ENCODE peak calls at places on chromosomes 16 and 17, in four cellular contexts. One of them, this sample, is unnamed.

GRCh38 chr16:79767597-79768280 is 167.2 kb upstream of the MAF start:
- DNase-seq in GM06990: no peak
- DNase-seq in AG04450: no peak
- DNase-seq in A673: no peak
- DNase-seq in this sample: no peak

GRCh38 chr17:50684288-50684611 is 23.5 kb downstream of the ANKRD40 start:
- DNase-seq in A673: no peak
- DNase-seq in AG04450: no peak
- DNase-seq in GM06990: no peak
- DNase-seq in this sample: no peak

GRCh38 chr16:21639493-21639892 is 12.9 kb downstream of the IGSF6 start:
- DNase-seq in AG04450: no peak
- DNase-seq in GM06990: no peak
- DNase-seq in A673: no peak
- DNase-seq in this sample: no peak

GRCh38 chr17:64449545-64449944 is 630 bp downstream of the MILR1 start:
- DNase-seq in GM06990: no peak
- DNase-seq in A673: no peak
- DNase-seq in AG04450: no peak
- DNase-seq in this sample: no peak

GRCh38 chr16:76639685-76640289 is 362.6 kb downstream of the CNTNAP4 start:
- DNase-seq in GM06990: no peak
- DNase-seq in AG04450: no peak
- DNase-seq in A673: peak
- DNase-seq in this sample: peak

GRCh38 chr17:52841971-52842370 is 683.5 kb upstream of the CA10 start:
- DNase-seq in AG04450: no peak
- DNase-seq in GM06990: no peak
- DNase-seq in A673: no peak
- DNase-seq in this sample: no peak

GRCh38 chr17:11506635-11507034 is 91.6 kb upstream of the DNAH9 start:
- DNase-seq in GM06990: no peak
- DNase-seq in AG04450: no peak
- DNase-seq in A673: peak
- DNase-seq in this sample: no peak

GRCh38 chr16:87723224-87723619 is 42.6 kb downstream of the KLHDC4 start:
- DNase-seq in A673: peak
- DNase-seq in AG04450: peak
- DNase-seq in GM06990: peak
- DNase-seq in this sample: no peak

GRCh38 chr16:2954228-2954627 is 9.8 kb upstream of the KREMEN2 start:
- DNase-seq in A673: no peak
- DNase-seq in AG04450: no peak
- DNase-seq in GM06990: no peak
- DNase-seq in this sample: no peak

GRCh38 chr16:58299757-58300349 is 5.0 kb upstream of the PRSS54 start:
- DNase-seq in GM06990: no peak
- DNase-seq in AG04450: no peak
- DNase-seq in A673: peak
- DNase-seq in this sample: no peak

GRCh38 chr16:69003500-69003899 is 102.0 kb upstream of the HAS3 start:
- DNase-seq in A673: no peak
- DNase-seq in GM06990: no peak
- DNase-seq in AG04450: no peak
- DNase-seq in this sample: no peak

GRCh38 chr16:50731130-50731988 is 10.5 kb upstream of the CYLD start:
- DNase-seq in AG04450: no peak
- DNase-seq in GM06990: no peak
- DNase-seq in A673: no peak
- DNase-seq in this sample: no peak

GRCh38 chr17:81710514-81711308 is 1.4 kb upstream of the SLC25A10 start:
- DNase-seq in A673: no peak
- DNase-seq in AG04450: no peak
- DNase-seq in GM06990: peak
- DNase-seq in this sample: no peak

GRCh38 chr17:82805254-82805653 is 34.6 kb downstream of the ZNF750 start:
- DNase-seq in GM06990: no peak
- DNase-seq in A673: no peak
- DNase-seq in AG04450: no peak
- DNase-seq in this sample: no peak

GRCh38 chr16:17705847-17706246 is 235.1 kb upstream of the XYLT1 start:
- DNase-seq in A673: no peak
- DNase-seq in GM06990: no peak
- DNase-seq in AG04450: no peak
- DNase-seq in this sample: no peak

GRCh38 chr16:30185683-30186421 is 2.5 kb downstream of the CORO1A start:
- DNase-seq in AG04450: no peak
- DNase-seq in A673: no peak
- DNase-seq in GM06990: peak
- DNase-seq in this sample: peak

GRCh38 chr17:7351665-7352558 is at the start of gene KCTD11:
- DNase-seq in AG04450: peak
- DNase-seq in GM06990: peak
- DNase-seq in A673: peak
- DNase-seq in this sample: peak

GRCh38 chr17:82866521-82867214 is 26.8 kb upstream of the ZNF750 start:
- DNase-seq in AG04450: peak
- DNase-seq in A673: no peak
- DNase-seq in GM06990: no peak
- DNase-seq in this sample: no peak

GRCh38 chr17:7835818-7836595 is 2.0 kb downstream of the KDM6B start:
- DNase-seq in A673: peak
- DNase-seq in GM06990: no peak
- DNase-seq in AG04450: no peak
- DNase-seq in this sample: no peak

GRCh38 chr16:50601341-50601740 is 53.1 kb downstream of the NKD1 start:
- DNase-seq in GM06990: no peak
- DNase-seq in A673: no peak
- DNase-seq in AG04450: no peak
- DNase-seq in this sample: no peak

GRCh38 chr17:14304876-14305636 is 4.2 kb downstream of the HS3ST3B1 start:
- DNase-seq in AG04450: no peak
- DNase-seq in GM06990: no peak
- DNase-seq in A673: no peak
- DNase-seq in this sample: no peak

GRCh38 chr16:78684040-78684611 is 584.7 kb downstream of the WWOX start:
- DNase-seq in A673: peak
- DNase-seq in AG04450: no peak
- DNase-seq in GM06990: no peak
- DNase-seq in this sample: no peak

GRCh38 chr16:22099256-22099975 is 7.1 kb downstream of the VWA3A start:
- DNase-seq in GM06990: no peak
- DNase-seq in AG04450: no peak
- DNase-seq in A673: no peak
- DNase-seq in this sample: no peak

GRCh38 chr16:24999088-24999670 is 16.0 kb downstream of the ARHGAP17 start:
- DNase-seq in GM06990: no peak
- DNase-seq in A673: no peak
- DNase-seq in AG04450: no peak
- DNase-seq in this sample: no peak

GRCh38 chr17:42692489-42692888 is 10.2 kb downstream of the CNTNAP1 start:
- DNase-seq in GM06990: no peak
- DNase-seq in AG04450: no peak
- DNase-seq in A673: no peak
- DNase-seq in this sample: no peak

GRCh38 chr17:40791808-40792436 is 7.8 kb downstream of the KRT28 start:
- DNase-seq in A673: peak
- DNase-seq in GM06990: no peak
- DNase-seq in AG04450: peak
- DNase-seq in this sample: no peak

GRCh38 chr16:89919535-89920406 is 1.1 kb downstream of the MC1R start:
- DNase-seq in GM06990: no peak
- DNase-seq in AG04450: no peak
- DNase-seq in A673: no peak
- DNase-seq in this sample: no peak

GRCh38 chr16:53064179-53064578 is 9.4 kb downstream of the CHD9 start:
- DNase-seq in GM06990: no peak
- DNase-seq in A673: no peak
- DNase-seq in AG04450: no peak
- DNase-seq in this sample: no peak

GRCh38 chr16:47753620-47754019 is 292.5 kb downstream of the PHKB start:
- DNase-seq in AG04450: no peak
- DNase-seq in A673: no peak
- DNase-seq in GM06990: no peak
- DNase-seq in this sample: no peak

GRCh38 chr16:69187387-69187890 is 475 bp downstream of the SNTB2 start:
- DNase-seq in AG04450: no peak
- DNase-seq in GM06990: peak
- DNase-seq in A673: no peak
- DNase-seq in this sample: no peak

GRCh38 chr17:48577946-48578615 is at the start of gene HOXB4:
- DNase-seq in A673: peak
- DNase-seq in GM06990: peak
- DNase-seq in AG04450: no peak
- DNase-seq in this sample: peak
- H3K4me3 ChIP-seq in A673: peak
- H3K4me3 ChIP-seq in GM06990: peak
- H3K4me3 ChIP-seq in AG04450: peak
- H3K4me3 ChIP-seq in this sample: peak

DNA sequence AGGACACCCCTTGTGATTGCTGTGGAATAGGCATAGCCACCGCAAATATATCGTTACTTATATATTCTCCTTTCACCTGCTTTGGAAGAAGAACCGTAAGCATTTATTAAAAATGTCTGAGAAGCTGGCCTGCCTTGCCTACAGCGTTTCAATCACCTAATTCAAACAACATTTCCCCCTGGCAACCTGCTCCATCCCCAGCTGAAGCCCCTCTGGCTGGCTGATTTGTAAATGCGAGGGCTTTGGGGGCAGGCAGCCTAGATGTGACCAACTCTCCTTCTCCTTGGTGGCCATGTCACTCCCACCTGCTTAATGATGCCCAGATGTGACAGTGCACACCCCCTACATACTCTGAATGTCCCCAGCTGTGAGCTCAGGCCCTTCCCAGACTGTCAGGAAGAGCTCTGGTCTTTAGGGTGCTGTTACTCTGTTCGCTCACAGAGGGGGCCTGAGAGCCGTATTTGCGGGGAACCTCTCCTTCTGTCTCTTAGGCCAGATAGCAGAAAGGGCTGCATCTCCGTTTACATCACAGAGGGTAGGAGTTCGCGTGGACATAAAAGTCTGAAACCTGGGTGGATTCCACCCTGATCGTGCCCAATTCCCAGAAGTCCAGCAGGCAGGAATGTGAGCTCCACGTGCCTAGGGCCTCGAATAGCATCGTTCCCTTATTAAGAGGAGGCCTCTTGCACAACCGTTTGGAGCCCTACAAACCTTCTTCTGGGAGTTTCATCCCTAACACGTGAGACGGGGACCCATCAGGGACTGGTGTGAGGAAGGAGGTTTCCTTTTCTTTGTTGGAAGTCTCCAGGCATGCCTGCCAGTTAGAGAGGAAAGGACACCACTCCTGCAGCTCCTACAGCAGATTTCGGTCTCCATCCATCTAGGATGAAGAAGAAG is 2.4 kb upstream of the SDK2 start:
- DNase-seq in AG04450: no peak
- DNase-seq in A673: peak
- DNase-seq in GM06990: no peak
- DNase-seq in this sample: no peak
- TF ChIP-seq CTCF in AG04450: peak
- TF ChIP-seq CTCF in A673: peak
- TF ChIP-seq CTCF in GM06990: peak
- TF ChIP-seq CTCF in this sample: no peak

GRCh38 chr17:75367312-75367711 is 38.2 kb downstream of the GRB2 start:
- DNase-seq in A673: no peak
- DNase-seq in AG04450: no peak
- DNase-seq in GM06990: no peak
- DNase-seq in this sample: no peak

GRCh38 chr17:75371339-75371738 is 34.1 kb downstream of the GRB2 start:
- DNase-seq in A673: no peak
- DNase-seq in GM06990: no peak
- DNase-seq in AG04450: no peak
- DNase-seq in this sample: no peak

GRCh38 chr17:75370288-75370687 is 35.2 kb downstream of the GRB2 start:
- DNase-seq in A673: no peak
- DNase-seq in AG04450: no peak
- DNase-seq in GM06990: no peak
- DNase-seq in this sample: no peak

GRCh38 chr17:75371981-75372380 is 33.5 kb downstream of the GRB2 start:
- DNase-seq in GM06990: no peak
- DNase-seq in A673: no peak
- DNase-seq in AG04450: no peak
- DNase-seq in this sample: no peak

DNA sequence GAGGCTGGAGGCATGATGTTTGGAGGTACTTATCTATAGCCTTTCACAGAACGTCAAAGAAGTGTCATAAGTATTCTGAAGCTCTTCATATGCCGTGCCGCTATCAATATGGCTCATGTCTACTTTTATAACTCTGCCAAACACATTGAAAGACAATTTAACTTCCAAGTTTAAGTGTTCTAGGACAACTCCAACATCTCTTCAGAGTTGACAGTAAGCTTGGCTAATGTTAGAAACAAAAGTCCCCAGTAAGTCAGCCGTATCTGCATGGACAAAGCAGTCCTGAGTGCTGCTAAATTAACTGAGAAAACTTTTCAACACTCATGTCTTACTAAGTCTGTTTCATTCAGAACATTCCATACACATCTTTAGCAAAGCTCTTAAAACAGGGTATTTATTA is 32.2 kb downstream of the GRB2 start:
- DNase-seq in GM06990: no peak
- DNase-seq in A673: no peak
- DNase-seq in AG04450: no peak
- DNase-seq in this sample: no peak
- H3K4me3 ChIP-seq in GM06990: no peak
- H3K4me3 ChIP-seq in A673: no peak
- H3K4me3 ChIP-seq in AG04450: no peak
- H3K4me3 ChIP-seq in this sample: no peak

DNA sequence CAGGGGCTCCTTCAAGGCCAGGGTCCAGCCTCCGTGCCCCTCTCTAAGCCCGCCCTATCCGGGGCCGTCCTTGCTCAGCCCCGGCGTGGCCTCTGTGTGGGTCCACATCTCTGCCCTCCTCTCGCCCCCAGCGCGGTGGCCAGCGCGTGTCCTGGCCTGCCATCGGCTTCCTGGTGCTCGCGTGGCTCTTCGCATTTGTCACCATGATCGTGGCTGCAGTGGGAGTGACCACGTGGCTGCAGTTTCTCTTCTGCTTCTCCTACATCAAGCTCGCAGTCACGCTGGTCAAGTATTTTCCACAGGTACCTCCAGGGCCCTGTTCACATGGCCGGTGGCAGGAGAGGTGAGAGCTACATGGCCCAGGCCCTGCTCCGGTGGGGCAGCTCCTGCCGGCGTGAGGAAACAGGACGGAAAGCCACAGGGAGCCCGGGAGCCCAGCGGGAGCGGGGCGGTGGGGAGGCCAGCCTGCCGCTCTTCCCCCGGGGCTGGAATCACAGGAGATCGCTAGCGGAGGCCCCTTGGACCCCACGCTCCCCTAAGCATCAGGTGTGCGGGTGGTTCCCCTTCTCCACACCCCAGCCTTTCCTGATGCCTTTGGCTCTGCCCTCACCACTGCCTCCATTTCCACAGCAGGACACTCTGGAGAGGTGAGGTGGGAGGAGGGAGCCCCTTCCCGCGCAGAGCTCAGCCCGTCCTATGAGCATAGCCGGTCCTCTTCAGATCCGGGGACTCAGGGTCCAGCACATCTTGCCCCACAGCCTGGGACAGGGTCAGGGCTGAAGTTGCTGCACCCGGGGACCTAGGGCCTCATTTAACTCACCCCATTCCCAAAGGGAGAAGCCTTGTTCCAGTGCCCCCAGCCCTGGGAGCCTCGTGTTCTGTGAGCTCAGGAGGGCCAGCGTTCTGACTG is 10.2 kb downstream of the TAX1BP3 start:
- DNase-seq in GM06990: no peak
- DNase-seq in AG04450: no peak
- DNase-seq in A673: no peak
- DNase-seq in this sample: no peak
- TF ChIP-seq CTCF in GM06990: no peak
- TF ChIP-seq CTCF in AG04450: no peak
- TF ChIP-seq CTCF in A673: no peak
- TF ChIP-seq CTCF in this sample: no peak

This sample was measured in GM12864.